ENCODE peak calls at places on chromosome X, in four cellular contexts. One of them, this sample, is unnamed.
A peak's percentile ranks its signal among the peaks of the same experiment; 100 is the strongest.

GRCh38 chrX:15356444-15356843 is 21.1 kb upstream of the PIGA start:
- DNase-seq in neuronal stem cell: no peak
- DNase-seq in uterus: no peak
- DNase-seq in lower leg skin: no peak
- DNase-seq in this sample: no peak

GRCh38 chrX:136525738-136526606 is 6.0 kb upstream of the VGLL1 start:
- DNase-seq in lower leg skin: peak; percentile 23
- DNase-seq in uterus: peak; percentile 84
- DNase-seq in neuronal stem cell: no peak
- DNase-seq in this sample: no peak

GRCh38 chrX:136147966-136148365 is 633 bp downstream of the FHL1 start:
- DNase-seq in lower leg skin: no peak
- DNase-seq in neuronal stem cell: no peak
- DNase-seq in uterus: peak; percentile 55
- DNase-seq in this sample: no peak

GRCh38 chrX:70504772-70505450 is 60.3 kb downstream of the DLG3 start:
- DNase-seq in uterus: no peak
- DNase-seq in neuronal stem cell: no peak
- DNase-seq in lower leg skin: no peak
- DNase-seq in this sample: no peak

GRCh38 chrX:118345045-118345400 is 883 bp upstream of the WDR44 start:
- DNase-seq in lower leg skin: no peak
- DNase-seq in uterus: no peak
- DNase-seq in neuronal stem cell: no peak
- DNase-seq in this sample: no peak

GRCh38 chrX:150291014-150291413 is 72.1 kb upstream of the MAMLD1 start:
- DNase-seq in uterus: no peak
- DNase-seq in lower leg skin: peak; percentile 13
- DNase-seq in neuronal stem cell: no peak
- DNase-seq in this sample: no peak

GRCh38 chrX:145213504-145213903 is 33.8 kb upstream of the SPANXN1 start:
- DNase-seq in uterus: no peak
- DNase-seq in lower leg skin: no peak
- DNase-seq in neuronal stem cell: no peak
- DNase-seq in this sample: no peak

GRCh38 chrX:19677121-19677520 is 161.8 kb upstream of the MAP3K15 start:
- DNase-seq in uterus: no peak
- DNase-seq in lower leg skin: no peak
- DNase-seq in neuronal stem cell: no peak
- DNase-seq in this sample: no peak

GRCh38 chrX:122739770-122740169 is 444.3 kb upstream of the GRIA3 start:
- DNase-seq in neuronal stem cell: no peak
- DNase-seq in uterus: no peak
- DNase-seq in lower leg skin: no peak
- DNase-seq in this sample: no peak

GRCh38 chrX:150961631-150962030 is 21.5 kb upstream of the HMGB3 start:
- DNase-seq in lower leg skin: no peak
- DNase-seq in neuronal stem cell: no peak
- DNase-seq in uterus: no peak
- DNase-seq in this sample: no peak

GRCh38 chrX:17740137-17741122 is 3.1 kb downstream of the SCML1 start:
- DNase-seq in uterus: no peak
- DNase-seq in neuronal stem cell: no peak
- DNase-seq in lower leg skin: no peak
- DNase-seq in this sample: no peak

GRCh38 chrX:40964633-40965586 is 120.3 kb upstream of the USP9X start:
- DNase-seq in neuronal stem cell: no peak
- DNase-seq in lower leg skin: no peak
- DNase-seq in uterus: no peak
- DNase-seq in this sample: no peak

GRCh38 chrX:130524476-130525194 is 122.8 kb downstream of the RBMX2 start:
- DNase-seq in uterus: no peak
- DNase-seq in lower leg skin: no peak
- DNase-seq in neuronal stem cell: no peak
- DNase-seq in this sample: no peak
- H3K4me3 ChIP-seq in uterus: no peak overlapping the region
- H3K4me3 ChIP-seq in lower leg skin: no peak overlapping the region
- H3K4me3 ChIP-seq in neuronal stem cell: no peak overlapping the region
- H3K4me3 ChIP-seq in this sample: no peak overlapping the region

GRCh38 chrX:3244955-3245354 is 101.5 kb downstream of the MXRA5 start:
- DNase-seq in uterus: no peak
- DNase-seq in lower leg skin: no peak
- DNase-seq in neuronal stem cell: no peak
- DNase-seq in this sample: no peak

DNA sequence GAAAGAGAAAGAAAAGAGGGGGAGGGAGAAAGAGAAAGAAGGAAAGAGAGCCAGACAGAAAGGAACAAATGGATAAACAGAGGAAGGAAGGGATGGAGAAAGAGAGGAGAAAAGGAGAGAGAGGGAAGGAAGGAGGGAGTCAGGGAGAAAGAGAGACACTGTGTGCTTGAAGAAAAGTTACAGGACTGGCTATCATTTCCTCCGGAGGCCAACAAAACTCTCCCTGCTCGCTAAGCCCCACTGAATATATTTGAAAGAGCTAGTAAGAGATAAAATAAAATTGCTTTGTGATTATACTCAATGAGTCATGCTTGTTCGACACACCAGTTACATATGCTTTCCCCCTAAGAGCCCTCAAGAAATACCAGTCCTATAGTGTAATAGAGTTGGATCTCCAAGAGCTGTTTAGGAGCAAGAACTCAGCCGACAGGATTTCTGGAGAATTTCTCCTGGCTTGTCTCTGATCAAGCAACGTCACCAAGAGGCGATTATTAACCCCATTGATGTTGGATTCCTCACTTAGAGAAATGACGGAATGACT is 102.2 kb downstream of the MXRA5 start:
- DNase-seq in lower leg skin: no peak
- DNase-seq in neuronal stem cell: no peak
- DNase-seq in uterus: no peak
- DNase-seq in this sample: no peak
- H3K4me3 ChIP-seq in lower leg skin: no peak overlapping the region
- H3K4me3 ChIP-seq in neuronal stem cell: no peak overlapping the region
- H3K4me3 ChIP-seq in uterus: no peak overlapping the region
- H3K4me3 ChIP-seq in this sample: no peak overlapping the region

GRCh38 chrX:97563531-97564133 is 679.9 kb downstream of the RPA4 start:
- DNase-seq in uterus: peak; percentile 40
- DNase-seq in lower leg skin: peak; percentile 12
- DNase-seq in neuronal stem cell: no peak
- DNase-seq in this sample: peak; percentile 13
- H3K4me3 ChIP-seq in uterus: peak overlapping the region; percentile 7
- H3K4me3 ChIP-seq in lower leg skin: no peak overlapping the region
- H3K4me3 ChIP-seq in neuronal stem cell: no peak overlapping the region
- H3K4me3 ChIP-seq in this sample: peak overlapping the region; percentile 4

GRCh38 chrX:88170528-88170927 is 576.5 kb upstream of the CPXCR1 start:
- DNase-seq in neuronal stem cell: no peak
- DNase-seq in lower leg skin: no peak
- DNase-seq in uterus: no peak
- DNase-seq in this sample: no peak
- H3K4me3 ChIP-seq in neuronal stem cell: no peak overlapping the region
- H3K4me3 ChIP-seq in lower leg skin: no peak overlapping the region
- H3K4me3 ChIP-seq in uterus: no peak overlapping the region
- H3K4me3 ChIP-seq in this sample: no peak overlapping the region

DNA sequence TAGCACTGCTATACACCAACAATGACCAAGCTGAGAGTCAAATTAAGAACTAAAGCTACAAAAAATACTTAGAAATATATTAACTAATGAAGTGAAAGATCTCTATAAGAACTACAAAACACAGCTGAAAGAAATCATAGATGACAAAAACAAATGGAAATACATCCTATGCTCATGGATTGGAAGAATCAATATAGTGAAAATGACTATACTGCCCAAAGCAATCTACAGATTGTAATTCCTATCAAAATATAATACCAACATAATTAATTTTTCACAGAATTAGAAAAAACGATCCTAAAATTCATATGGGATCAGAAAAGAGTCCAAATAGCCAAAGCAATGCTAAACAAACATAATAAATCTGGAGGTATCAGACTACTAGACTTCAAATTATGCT is 87.8 kb downstream of the STARD8 start:
- DNase-seq in lower leg skin: no peak
- DNase-seq in uterus: no peak
- DNase-seq in neuronal stem cell: no peak
- DNase-seq in this sample: no peak
- H3K4me3 ChIP-seq in lower leg skin: no peak overlapping the region
- H3K4me3 ChIP-seq in uterus: no peak overlapping the region
- H3K4me3 ChIP-seq in neuronal stem cell: no peak overlapping the region
- H3K4me3 ChIP-seq in this sample: no peak overlapping the region

DNA sequence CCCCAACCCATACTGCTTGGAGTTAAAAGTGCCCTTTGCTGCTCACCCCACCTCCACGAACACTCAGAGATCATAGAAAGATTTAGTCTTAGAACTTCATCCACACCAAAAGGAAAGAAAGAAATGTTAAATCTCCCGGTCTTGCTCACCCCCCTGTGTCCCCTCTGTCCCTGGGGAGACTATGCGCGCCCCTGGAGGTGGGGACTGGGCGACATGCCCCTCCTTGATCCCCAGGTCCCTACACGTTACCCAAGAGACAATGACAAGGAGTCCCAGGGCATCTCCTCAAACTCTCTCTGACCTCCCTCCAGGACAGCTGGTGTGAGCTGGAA is 612 bp downstream of the ITM2A start:
- DNase-seq in lower leg skin: no peak
- DNase-seq in neuronal stem cell: no peak
- DNase-seq in uterus: no peak
- DNase-seq in this sample: no peak
- H3K4me3 ChIP-seq in lower leg skin: peak overlapping the region; percentile 38
- H3K4me3 ChIP-seq in neuronal stem cell: peak overlapping the region; percentile 79
- H3K4me3 ChIP-seq in uterus: peak overlapping the region; percentile 41
- H3K4me3 ChIP-seq in this sample: peak overlapping the region; percentile 75

GRCh38 chrX:116435597-116435996 is 809 bp upstream of the SLC6A14 start:
- DNase-seq in uterus: no peak
- DNase-seq in lower leg skin: no peak
- DNase-seq in neuronal stem cell: no peak
- DNase-seq in this sample: no peak

GRCh38 chrX:116436358-116436816 is at the start of gene SLC6A14:
- DNase-seq in neuronal stem cell: no peak
- DNase-seq in lower leg skin: no peak
- DNase-seq in uterus: no peak
- DNase-seq in this sample: no peak
- H3K4me3 ChIP-seq in neuronal stem cell: no peak within 1 kb of the TSS
- H3K4me3 ChIP-seq in lower leg skin: no peak within 1 kb of the TSS
- H3K4me3 ChIP-seq in uterus: no peak within 1 kb of the TSS
- H3K4me3 ChIP-seq in this sample: no peak within 1 kb of the TSS

GRCh38 chrX:49258749-49259124 is 5.8 kb downstream of the FOXP3 start:
- DNase-seq in neuronal stem cell: no peak
- DNase-seq in uterus: no peak
- DNase-seq in lower leg skin: no peak
- DNase-seq in this sample: no peak

GRCh38 chrX:49257074-49257790 is 7.3 kb downstream of the FOXP3 start:
- DNase-seq in lower leg skin: no peak
- DNase-seq in neuronal stem cell: no peak
- DNase-seq in uterus: no peak
- DNase-seq in this sample: no peak

GRCh38 chrX:49260221-49260985 is 4.1 kb downstream of the FOXP3 start:
- DNase-seq in uterus: no peak
- DNase-seq in lower leg skin: no peak
- DNase-seq in neuronal stem cell: no peak
- DNase-seq in this sample: no peak

GRCh38 chrX:49256268-49256995 is 8.1 kb downstream of the FOXP3 start:
- DNase-seq in uterus: no peak
- DNase-seq in lower leg skin: no peak
- DNase-seq in neuronal stem cell: no peak
- DNase-seq in this sample: no peak

DNA sequence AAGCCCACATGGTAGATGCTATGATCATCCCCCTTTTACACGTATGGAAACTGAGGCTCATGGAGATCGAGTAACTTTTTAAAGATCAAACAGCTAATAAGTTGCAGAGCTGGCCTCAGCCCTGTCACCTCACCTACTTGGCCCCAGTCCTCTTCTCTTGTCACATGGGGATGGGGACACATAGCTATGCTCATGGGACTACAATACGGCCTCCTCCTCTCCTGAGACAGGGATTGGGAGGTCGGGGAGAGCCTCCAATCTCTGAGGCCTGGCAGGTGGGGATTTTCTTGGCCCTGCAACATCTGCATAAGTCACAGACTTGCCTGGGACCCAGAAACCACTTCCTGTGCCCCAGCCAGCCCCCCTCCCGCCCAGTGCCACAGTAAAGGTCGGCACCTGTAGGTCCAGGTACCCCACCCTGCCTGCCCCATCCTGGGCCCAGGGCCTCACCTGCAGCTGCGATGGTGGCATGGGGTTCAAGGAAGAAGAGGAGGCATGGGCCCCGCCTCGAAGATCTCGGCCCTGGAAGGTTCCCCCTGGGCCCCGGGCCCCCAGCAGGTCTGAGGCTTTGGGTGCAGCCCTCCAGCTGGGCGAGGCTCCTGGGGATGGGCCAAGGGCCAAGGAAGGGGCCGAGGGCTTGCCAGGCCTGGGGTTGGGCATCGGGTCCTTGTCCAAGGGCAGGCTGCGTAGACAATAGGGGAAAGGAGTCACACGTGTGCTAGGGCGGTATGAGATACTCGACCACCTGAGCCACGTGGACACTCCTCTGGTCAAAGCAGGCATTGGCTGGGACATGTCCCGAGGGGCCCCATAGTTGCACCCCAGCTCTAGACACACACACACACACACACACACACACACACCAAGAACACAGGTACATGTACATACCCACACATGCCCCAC is 6.4 kb downstream of the FOXP3 start:
- DNase-seq in uterus: no peak
- DNase-seq in neuronal stem cell: no peak
- DNase-seq in lower leg skin: no peak
- DNase-seq in this sample: no peak
- H3K4me3 ChIP-seq in uterus: no peak overlapping the region
- H3K4me3 ChIP-seq in neuronal stem cell: no peak overlapping the region
- H3K4me3 ChIP-seq in lower leg skin: no peak overlapping the region
- H3K4me3 ChIP-seq in this sample: no peak overlapping the region

GRCh38 chrX:102659790-102660757 is 8.8 kb downstream of the GPRASP1 start:
- DNase-seq in uterus: peak; percentile 81
- DNase-seq in lower leg skin: peak; percentile 84
- DNase-seq in neuronal stem cell: peak; percentile 48
- DNase-seq in this sample: peak; percentile 62

GRCh38 chrX:102654696-102655095 is 3.4 kb downstream of the GPRASP1 start:
- DNase-seq in uterus: no peak
- DNase-seq in lower leg skin: no peak
- DNase-seq in neuronal stem cell: no peak
- DNase-seq in this sample: no peak

DNA sequence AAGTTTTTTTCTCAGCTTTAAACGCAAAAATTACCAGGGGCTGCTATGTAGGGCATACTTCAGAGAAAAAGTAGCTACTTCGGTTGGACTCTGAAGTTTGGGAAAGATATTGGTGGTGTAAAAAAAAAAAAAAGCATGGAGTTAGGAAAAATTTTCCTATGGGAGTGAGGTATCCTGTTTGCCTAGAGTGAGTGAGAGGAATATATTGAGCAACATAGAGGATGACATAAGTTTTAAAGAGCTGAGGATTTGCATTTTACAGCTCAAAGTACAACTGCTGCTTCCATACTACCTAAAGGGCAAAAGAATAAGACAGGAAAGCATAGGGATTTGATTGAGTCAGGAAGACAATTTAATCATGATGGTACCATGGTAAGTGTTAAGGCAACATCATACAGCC is 7.3 kb downstream of the GPRASP1 start:
- DNase-seq in neuronal stem cell: no peak
- DNase-seq in uterus: no peak
- DNase-seq in lower leg skin: no peak
- DNase-seq in this sample: no peak
- H3K4me3 ChIP-seq in neuronal stem cell: no peak overlapping the region
- H3K4me3 ChIP-seq in uterus: no peak overlapping the region
- H3K4me3 ChIP-seq in lower leg skin: no peak overlapping the region
- H3K4me3 ChIP-seq in this sample: no peak overlapping the region

GRCh38 chrX:98398542-98398941 is 1514.8 kb downstream of the RPA4 start:
- DNase-seq in lower leg skin: no peak
- DNase-seq in neuronal stem cell: no peak
- DNase-seq in uterus: no peak
- DNase-seq in this sample: no peak
- H3K4me3 ChIP-seq in lower leg skin: no peak overlapping the region
- H3K4me3 ChIP-seq in neuronal stem cell: no peak overlapping the region
- H3K4me3 ChIP-seq in uterus: no peak overlapping the region
- H3K4me3 ChIP-seq in this sample: no peak overlapping the region

This sample was measured in effector memory CD4-positive, alpha-beta T cell.